ENCODE peak calls at places on chromosome 20, in ten cellular contexts. One of them, this sample, is unnamed.

GRCh38 chr20:25579081-25579770 is 6.1 kb downstream of the NINL start:
- DNase-seq in foreskin keratinocyte: no peak
- DNase-seq in right lobe of liver: no peak
- DNase-seq in ovary: no peak
- DNase-seq in cardiac muscle cell: no peak
- DNase-seq in thyroid gland: peak; percentile 21
- DNase-seq in dorsolateral prefrontal cortex: no peak
- DNase-seq in mammary epithelial cell: no peak
- DNase-seq in A549: no peak
- DNase-seq in CD4-positive, CD25-positive, alpha-beta regulatory T cell: no peak
- DNase-seq in this sample: no peak

GRCh38 chr20:18428490-18429173 is 38.2 kb downstream of the DZANK1 start:
- DNase-seq in thyroid gland: peak; percentile 86
- DNase-seq in ovary: peak; percentile 37
- DNase-seq in CD4-positive, CD25-positive, alpha-beta regulatory T cell: no peak
- DNase-seq in foreskin keratinocyte: no peak
- DNase-seq in right lobe of liver: peak; percentile 86
- DNase-seq in dorsolateral prefrontal cortex: no peak
- DNase-seq in cardiac muscle cell: peak; percentile 72
- DNase-seq in A549: no peak
- DNase-seq in mammary epithelial cell: no peak
- DNase-seq in this sample: peak; percentile 12

GRCh38 chr20:24795444-24795843 is 153.6 kb upstream of the CST7 start:
- DNase-seq in A549: no peak
- DNase-seq in thyroid gland: no peak
- DNase-seq in ovary: no peak
- DNase-seq in cardiac muscle cell: peak; percentile 3
- DNase-seq in right lobe of liver: no peak
- DNase-seq in foreskin keratinocyte: no peak
- DNase-seq in mammary epithelial cell: no peak
- DNase-seq in dorsolateral prefrontal cortex: no peak
- DNase-seq in CD4-positive, CD25-positive, alpha-beta regulatory T cell: no peak
- DNase-seq in this sample: no peak

GRCh38 chr20:1013566-1014340 is 11.6 kb upstream of the RSPO4 start:
- DNase-seq in foreskin keratinocyte: no peak
- DNase-seq in cardiac muscle cell: no peak
- DNase-seq in thyroid gland: no peak
- DNase-seq in ovary: no peak
- DNase-seq in dorsolateral prefrontal cortex: no peak
- DNase-seq in right lobe of liver: no peak
- DNase-seq in mammary epithelial cell: no peak
- DNase-seq in A549: no peak
- DNase-seq in CD4-positive, CD25-positive, alpha-beta regulatory T cell: no peak
- DNase-seq in this sample: no peak

GRCh38 chr20:59772931-59773913 is 160.2 kb downstream of the SYCP2 start:
- DNase-seq in right lobe of liver: peak; percentile 32
- DNase-seq in ovary: no peak
- DNase-seq in mammary epithelial cell: no peak
- DNase-seq in cardiac muscle cell: no peak
- DNase-seq in CD4-positive, CD25-positive, alpha-beta regulatory T cell: no peak
- DNase-seq in A549: no peak
- DNase-seq in thyroid gland: no peak
- DNase-seq in dorsolateral prefrontal cortex: no peak
- DNase-seq in foreskin keratinocyte: no peak
- DNase-seq in this sample: no peak

GRCh38 chr20:26135325-26136110 is 438.9 kb upstream of the ZNF337 start:
- DNase-seq in dorsolateral prefrontal cortex: no peak
- DNase-seq in right lobe of liver: no peak
- DNase-seq in ovary: no peak
- DNase-seq in mammary epithelial cell: no peak
- DNase-seq in A549: no peak
- DNase-seq in CD4-positive, CD25-positive, alpha-beta regulatory T cell: no peak
- DNase-seq in cardiac muscle cell: no peak
- DNase-seq in foreskin keratinocyte: no peak
- DNase-seq in thyroid gland: no peak
- DNase-seq in this sample: no peak

GRCh38 chr20:22245139-22245538 is 339.2 kb downstream of the FOXA2 start:
- DNase-seq in cardiac muscle cell: no peak
- DNase-seq in ovary: no peak
- DNase-seq in A549: no peak
- DNase-seq in CD4-positive, CD25-positive, alpha-beta regulatory T cell: no peak
- DNase-seq in thyroid gland: no peak
- DNase-seq in mammary epithelial cell: no peak
- DNase-seq in dorsolateral prefrontal cortex: no peak
- DNase-seq in right lobe of liver: no peak
- DNase-seq in foreskin keratinocyte: no peak
- DNase-seq in this sample: no peak

GRCh38 chr20:63116412-63117106 is 99.4 kb downstream of the YTHDF1 start:
- DNase-seq in A549: peak; percentile 56
- DNase-seq in cardiac muscle cell: peak; percentile 35
- DNase-seq in right lobe of liver: no peak
- DNase-seq in dorsolateral prefrontal cortex: no peak
- DNase-seq in thyroid gland: peak; percentile 16
- DNase-seq in mammary epithelial cell: no peak
- DNase-seq in ovary: no peak
- DNase-seq in foreskin keratinocyte: no peak
- DNase-seq in CD4-positive, CD25-positive, alpha-beta regulatory T cell: no peak
- DNase-seq in this sample: peak; percentile 64

GRCh38 chr20:5171790-5172164 is 45.0 kb downstream of the CDS2 start:
- DNase-seq in ovary: no peak
- DNase-seq in dorsolateral prefrontal cortex: no peak
- DNase-seq in foreskin keratinocyte: no peak
- DNase-seq in thyroid gland: no peak
- DNase-seq in A549: no peak
- DNase-seq in right lobe of liver: no peak
- DNase-seq in cardiac muscle cell: no peak
- DNase-seq in mammary epithelial cell: no peak
- DNase-seq in CD4-positive, CD25-positive, alpha-beta regulatory T cell: no peak
- DNase-seq in this sample: no peak

GRCh38 chr20:46955601-46956556 is 61.2 kb downstream of the EYA2 start:
- DNase-seq in CD4-positive, CD25-positive, alpha-beta regulatory T cell: no peak
- DNase-seq in thyroid gland: no peak
- DNase-seq in right lobe of liver: no peak
- DNase-seq in foreskin keratinocyte: no peak
- DNase-seq in dorsolateral prefrontal cortex: no peak
- DNase-seq in cardiac muscle cell: no peak
- DNase-seq in ovary: no peak
- DNase-seq in mammary epithelial cell: peak; percentile 34
- DNase-seq in A549: no peak
- DNase-seq in this sample: no peak

GRCh38 chr20:4192378-4193048 is 177.2 kb upstream of the RNF24 start:
- DNase-seq in cardiac muscle cell: peak; percentile 80
- DNase-seq in A549: peak; percentile 78
- DNase-seq in thyroid gland: no peak
- DNase-seq in mammary epithelial cell: peak; percentile 72
- DNase-seq in right lobe of liver: no peak
- DNase-seq in foreskin keratinocyte: no peak
- DNase-seq in ovary: no peak
- DNase-seq in CD4-positive, CD25-positive, alpha-beta regulatory T cell: no peak
- DNase-seq in dorsolateral prefrontal cortex: no peak
- DNase-seq in this sample: no peak

GRCh38 chr20:10239954-10240353 is 21.3 kb downstream of the SNAP25 start:
- DNase-seq in cardiac muscle cell: peak; percentile 72
- DNase-seq in thyroid gland: peak; percentile 74
- DNase-seq in CD4-positive, CD25-positive, alpha-beta regulatory T cell: no peak
- DNase-seq in ovary: no peak
- DNase-seq in mammary epithelial cell: peak; percentile 50
- DNase-seq in right lobe of liver: no peak
- DNase-seq in foreskin keratinocyte: peak; percentile 41
- DNase-seq in dorsolateral prefrontal cortex: no peak
- DNase-seq in A549: peak; percentile 38
- DNase-seq in this sample: peak; percentile 43

GRCh38 chr20:64151634-64152530 is 12.4 kb upstream of the MYT1 start:
- DNase-seq in foreskin keratinocyte: peak; percentile 74
- DNase-seq in dorsolateral prefrontal cortex: peak; percentile 22
- DNase-seq in thyroid gland: no peak
- DNase-seq in right lobe of liver: no peak
- DNase-seq in A549: no peak
- DNase-seq in CD4-positive, CD25-positive, alpha-beta regulatory T cell: no peak
- DNase-seq in mammary epithelial cell: peak; percentile 20
- DNase-seq in cardiac muscle cell: no peak
- DNase-seq in ovary: no peak
- DNase-seq in this sample: no peak

GRCh38 chr20:1844723-1845523 is 50.3 kb upstream of the SIRPA start:
- DNase-seq in cardiac muscle cell: peak; percentile 92
- DNase-seq in foreskin keratinocyte: no peak
- DNase-seq in ovary: no peak
- DNase-seq in dorsolateral prefrontal cortex: no peak
- DNase-seq in A549: no peak
- DNase-seq in CD4-positive, CD25-positive, alpha-beta regulatory T cell: no peak
- DNase-seq in thyroid gland: peak; percentile 16
- DNase-seq in right lobe of liver: no peak
- DNase-seq in mammary epithelial cell: no peak
- DNase-seq in this sample: peak; percentile 80

GRCh38 chr20:6898928-6899327 is 131.4 kb downstream of the BMP2 start:
- DNase-seq in right lobe of liver: no peak
- DNase-seq in dorsolateral prefrontal cortex: no peak
- DNase-seq in foreskin keratinocyte: no peak
- DNase-seq in ovary: no peak
- DNase-seq in CD4-positive, CD25-positive, alpha-beta regulatory T cell: no peak
- DNase-seq in thyroid gland: no peak
- DNase-seq in A549: no peak
- DNase-seq in cardiac muscle cell: no peak
- DNase-seq in mammary epithelial cell: no peak
- DNase-seq in this sample: no peak

GRCh38 chr20:34642009-34642408 is 34.9 kb downstream of the PIGU start:
- DNase-seq in ovary: no peak
- DNase-seq in cardiac muscle cell: no peak
- DNase-seq in CD4-positive, CD25-positive, alpha-beta regulatory T cell: no peak
- DNase-seq in right lobe of liver: no peak
- DNase-seq in foreskin keratinocyte: no peak
- DNase-seq in mammary epithelial cell: no peak
- DNase-seq in dorsolateral prefrontal cortex: no peak
- DNase-seq in thyroid gland: no peak
- DNase-seq in A549: no peak
- DNase-seq in this sample: no peak

GRCh38 chr20:64242003-64242796 is 13.3 kb upstream of the PCMTD2 start:
- DNase-seq in A549: no peak
- DNase-seq in thyroid gland: no peak
- DNase-seq in cardiac muscle cell: no peak
- DNase-seq in CD4-positive, CD25-positive, alpha-beta regulatory T cell: no peak
- DNase-seq in dorsolateral prefrontal cortex: peak; percentile 33
- DNase-seq in right lobe of liver: peak; percentile 38
- DNase-seq in mammary epithelial cell: no peak
- DNase-seq in ovary: no peak
- DNase-seq in foreskin keratinocyte: no peak
- DNase-seq in this sample: no peak

GRCh38 chr20:53636725-53637097 is 43.1 kb upstream of the ZNF217 start:
- DNase-seq in cardiac muscle cell: no peak
- DNase-seq in CD4-positive, CD25-positive, alpha-beta regulatory T cell: no peak
- DNase-seq in foreskin keratinocyte: no peak
- DNase-seq in right lobe of liver: peak; percentile 14
- DNase-seq in mammary epithelial cell: no peak
- DNase-seq in dorsolateral prefrontal cortex: no peak
- DNase-seq in ovary: no peak
- DNase-seq in thyroid gland: no peak
- DNase-seq in A549: no peak
- DNase-seq in this sample: no peak
- H3K27ac ChIP-seq in cardiac muscle cell: no peak overlapping the region
- H3K27ac ChIP-seq in CD4-positive, CD25-positive, alpha-beta regulatory T cell: no peak overlapping the region
- H3K27ac ChIP-seq in foreskin keratinocyte: no peak overlapping the region
- H3K27ac ChIP-seq in right lobe of liver: no peak overlapping the region
- H3K27ac ChIP-seq in mammary epithelial cell: no peak overlapping the region
- H3K27ac ChIP-seq in dorsolateral prefrontal cortex: no peak overlapping the region
- H3K27ac ChIP-seq in ovary: no peak overlapping the region
- H3K27ac ChIP-seq in thyroid gland: no peak overlapping the region
- H3K27ac ChIP-seq in A549: peak overlapping the region; percentile 42
- H3K27ac ChIP-seq in this sample: no peak overlapping the region

GRCh38 chr20:51404297-51405060 is 138.0 kb downstream of the NFATC2 start:
- DNase-seq in thyroid gland: no peak
- DNase-seq in dorsolateral prefrontal cortex: no peak
- DNase-seq in CD4-positive, CD25-positive, alpha-beta regulatory T cell: peak; percentile 86
- DNase-seq in cardiac muscle cell: no peak
- DNase-seq in A549: no peak
- DNase-seq in foreskin keratinocyte: no peak
- DNase-seq in mammary epithelial cell: no peak
- DNase-seq in ovary: no peak
- DNase-seq in right lobe of liver: no peak
- DNase-seq in this sample: no peak
- H3K27ac ChIP-seq in thyroid gland: no peak overlapping the region
- H3K27ac ChIP-seq in dorsolateral prefrontal cortex: no peak overlapping the region
- H3K27ac ChIP-seq in CD4-positive, CD25-positive, alpha-beta regulatory T cell: peak overlapping the region; percentile 95
- H3K27ac ChIP-seq in cardiac muscle cell: no peak overlapping the region
- H3K27ac ChIP-seq in A549: no peak overlapping the region
- H3K27ac ChIP-seq in foreskin keratinocyte: no peak overlapping the region
- H3K27ac ChIP-seq in mammary epithelial cell: no peak overlapping the region
- H3K27ac ChIP-seq in ovary: no peak overlapping the region
- H3K27ac ChIP-seq in right lobe of liver: no peak overlapping the region
- H3K27ac ChIP-seq in this sample: no peak overlapping the region

GRCh38 chr20:53871541-53871940 is 198.9 kb downstream of the BCAS1 start:
- DNase-seq in ovary: no peak
- DNase-seq in dorsolateral prefrontal cortex: no peak
- DNase-seq in CD4-positive, CD25-positive, alpha-beta regulatory T cell: no peak
- DNase-seq in right lobe of liver: no peak
- DNase-seq in A549: no peak
- DNase-seq in thyroid gland: no peak
- DNase-seq in cardiac muscle cell: no peak
- DNase-seq in mammary epithelial cell: no peak
- DNase-seq in foreskin keratinocyte: no peak
- DNase-seq in this sample: no peak

GRCh38 chr20:53873249-53873642 is 197.1 kb downstream of the BCAS1 start:
- DNase-seq in dorsolateral prefrontal cortex: no peak
- DNase-seq in right lobe of liver: no peak
- DNase-seq in A549: no peak
- DNase-seq in mammary epithelial cell: no peak
- DNase-seq in CD4-positive, CD25-positive, alpha-beta regulatory T cell: no peak
- DNase-seq in thyroid gland: no peak
- DNase-seq in ovary: no peak
- DNase-seq in cardiac muscle cell: no peak
- DNase-seq in foreskin keratinocyte: no peak
- DNase-seq in this sample: no peak

GRCh38 chr20:53870426-53871199 is 199.8 kb downstream of the BCAS1 start:
- DNase-seq in foreskin keratinocyte: no peak
- DNase-seq in dorsolateral prefrontal cortex: no peak
- DNase-seq in mammary epithelial cell: no peak
- DNase-seq in CD4-positive, CD25-positive, alpha-beta regulatory T cell: no peak
- DNase-seq in ovary: no peak
- DNase-seq in right lobe of liver: no peak
- DNase-seq in thyroid gland: no peak
- DNase-seq in A549: no peak
- DNase-seq in cardiac muscle cell: no peak
- DNase-seq in this sample: no peak

GRCh38 chr20:53872561-53873248 is 197.7 kb downstream of the BCAS1 start:
- DNase-seq in foreskin keratinocyte: no peak
- DNase-seq in CD4-positive, CD25-positive, alpha-beta regulatory T cell: peak; percentile 74
- DNase-seq in ovary: no peak
- DNase-seq in right lobe of liver: no peak
- DNase-seq in dorsolateral prefrontal cortex: no peak
- DNase-seq in mammary epithelial cell: no peak
- DNase-seq in cardiac muscle cell: peak; percentile 34
- DNase-seq in thyroid gland: peak; percentile 71
- DNase-seq in A549: no peak
- DNase-seq in this sample: no peak

GRCh38 chr20:53872081-53872541 is 198.3 kb downstream of the BCAS1 start:
- DNase-seq in ovary: no peak
- DNase-seq in CD4-positive, CD25-positive, alpha-beta regulatory T cell: peak; percentile 61
- DNase-seq in dorsolateral prefrontal cortex: no peak
- DNase-seq in thyroid gland: no peak
- DNase-seq in foreskin keratinocyte: no peak
- DNase-seq in cardiac muscle cell: no peak
- DNase-seq in A549: no peak
- DNase-seq in right lobe of liver: no peak
- DNase-seq in mammary epithelial cell: no peak
- DNase-seq in this sample: no peak
- H3K27ac ChIP-seq in ovary: no peak overlapping the region
- H3K27ac ChIP-seq in CD4-positive, CD25-positive, alpha-beta regulatory T cell: peak overlapping the region; percentile 81
- H3K27ac ChIP-seq in dorsolateral prefrontal cortex: no peak overlapping the region
- H3K27ac ChIP-seq in thyroid gland: peak overlapping the region; percentile 74
- H3K27ac ChIP-seq in foreskin keratinocyte: peak overlapping the region; percentile 42
- H3K27ac ChIP-seq in cardiac muscle cell: no peak overlapping the region
- H3K27ac ChIP-seq in A549: peak overlapping the region; percentile 86
- H3K27ac ChIP-seq in right lobe of liver: no peak overlapping the region
- H3K27ac ChIP-seq in mammary epithelial cell: peak overlapping the region; percentile 58
- H3K27ac ChIP-seq in this sample: peak overlapping the region; percentile 84

GRCh38 chr20:38110525-38111178 is 54.4 kb downstream of the TGM2 start:
- DNase-seq in mammary epithelial cell: no peak
- DNase-seq in foreskin keratinocyte: no peak
- DNase-seq in dorsolateral prefrontal cortex: no peak
- DNase-seq in CD4-positive, CD25-positive, alpha-beta regulatory T cell: no peak
- DNase-seq in thyroid gland: no peak
- DNase-seq in cardiac muscle cell: no peak
- DNase-seq in right lobe of liver: no peak
- DNase-seq in A549: no peak
- DNase-seq in ovary: no peak
- DNase-seq in this sample: no peak
- H3K27ac ChIP-seq in mammary epithelial cell: no peak overlapping the region
- H3K27ac ChIP-seq in foreskin keratinocyte: no peak overlapping the region
- H3K27ac ChIP-seq in dorsolateral prefrontal cortex: no peak overlapping the region
- H3K27ac ChIP-seq in CD4-positive, CD25-positive, alpha-beta regulatory T cell: no peak overlapping the region
- H3K27ac ChIP-seq in thyroid gland: no peak overlapping the region
- H3K27ac ChIP-seq in cardiac muscle cell: peak overlapping the region; percentile 93
- H3K27ac ChIP-seq in right lobe of liver: no peak overlapping the region
- H3K27ac ChIP-seq in A549: peak overlapping the region; percentile 88
- H3K27ac ChIP-seq in ovary: no peak overlapping the region
- H3K27ac ChIP-seq in this sample: peak overlapping the region; percentile 90